ENCODE peak calls at places on chromosomes 6 and 20, in five cellular contexts. R is sciatic nerve, B is AG04450, T is posterior cingulate gyrus, G is endothelial cell. E is an unnamed sample.

GRCh38 chr20:4119854-4120209 is 104.5 kb upstream of the RNF24 start:
- DNase-seq in G (no peak), R (no peak), B (no peak), T (no peak), E (no peak)

GRCh38 chr6:125850361-125850760 is 59.6 kb downstream of the NCOA7 start:
- DNase-seq in G (no peak), B (no peak), T (no peak), R (no peak), E (no peak)

GRCh38 chr20:37270586-37271420 is 9.2 kb upstream of the GHRH start:
- DNase-seq in B (no peak), T (no peak), R (no peak), G (no peak), E (no peak)

GRCh38 chr6:74248966-74249365 is 553.0 kb downstream of the CD109 start:
- DNase-seq in G (no peak), B (no peak), T (no peak), R (no peak), E (no peak)

GRCh38 chr6:7730003-7730402 is 4.1 kb downstream of the BMP6 start:
- DNase-seq in R (no peak), G (no peak), T (no peak), B (no peak), E (no peak)

GRCh38 chr20:3966571-3966970 is 48.8 kb downstream of the RNF24 start:
- DNase-seq in G (no peak), B (no peak), R (no peak), T (no peak), E (no peak)

GRCh38 chr6:24667378-24667803 is 514 bp downstream of the ACOT13 start:
- DNase-seq in B (no peak), R (no peak), G (no peak), T (no peak), E (no peak)

GRCh38 chr20:37897008-37897548 is 5.8 kb upstream of the VSTM2L start:
- DNase-seq in B (no peak), G (peak), T (no peak), R (no peak), E (no peak)

GRCh38 chr20:41161886-41162285 is 24.5 kb downstream of the PLCG1 start:
- DNase-seq in T (no peak), G (no peak), R (no peak), B (no peak), E (no peak)

GRCh38 chr6:44245912-44246662 is 814 bp upstream of the HSP90AB1 start:
- DNase-seq in B (peak), T (peak), R (peak), G (peak), E (peak)

GRCh38 chr6:157800420-157801237 is 22.4 kb upstream of the SNX9 start:
- DNase-seq in T (no peak), B (peak), G (no peak), R (no peak), E (no peak)

GRCh38 chr20:46683939-46684750 is 5.1 kb downstream of the TP53RK start:
- DNase-seq in B (peak), R (peak), T (no peak), G (peak), E (peak)

GRCh38 chr20:18252597-18253451 is 35.5 kb upstream of the ZNF133 start:
- DNase-seq in G (no peak), R (no peak), B (no peak), T (no peak), E (no peak)

GRCh38 chr6:83867527-83868161 is 8.2 kb downstream of the CYB5R4 start:
- DNase-seq in G (no peak), R (no peak), B (peak), T (no peak), E (peak)

GRCh38 chr6:31114540-31114876 is at the start of gene PSORS1C1:
- DNase-seq in R (no peak), T (peak), B (peak), G (no peak), E (peak)

GRCh38 chr20:4519530-4519929 is 202.2 kb upstream of the PRND start:
- DNase-seq in G (peak), R (no peak), T (no peak), B (no peak), E (no peak)